ENCODE peak calls at places on chromosomes 5 and 9, in nine cellular contexts. Z is GM23248; A is CD4-positive, alpha-beta T cell; X is sigmoid colon; N is cardiac muscle cell; I is ovary; R is heart left ventricle; J is PC-3; K is IMR-90. Y is an unnamed sample. For H3K9me3, the result is how much of the 10 kb centered on the place peaks cover.

GRCh38 chr9:6109986-6110385 is 94.6 kb upstream of the RANBP6 start:
- DNase-seq in I (no peak), N (no peak), X (no peak), J (no peak), Z (no peak), R (no peak), A (no peak), K (peak), Y (no peak)

GRCh38 chr9:38018964-38019602 is 49.9 kb downstream of the SHB start:
- DNase-seq in K (peak), I (no peak), N (peak), Z (peak), J (peak), X (peak), A (no peak), R (no peak), Y (no peak)

GRCh38 chr5:76422742-76423141 is 19.7 kb downstream of the IQGAP2 start:
- DNase-seq in A (no peak), K (no peak), Z (no peak), I (no peak), J (no peak), R (no peak), X (no peak), N (no peak), Y (no peak)

GRCh38 chr5:72653586-72653985 is 146.4 kb upstream of the ZNF366 start:
- DNase-seq in A (no peak), Z (no peak), I (no peak), R (no peak), K (no peak), X (no peak), J (no peak), N (peak), Y (no peak)

GRCh38 chr5:170429014-170429413 is 39.8 kb upstream of the KCNMB1 start:
- DNase-seq in J (peak), I (no peak), K (no peak), N (no peak), R (no peak), A (no peak), X (no peak), Z (peak), Y (no peak)

GRCh38 chr9:99040911-99041582 is 63.9 kb upstream of the TGFBR1 start:
- DNase-seq in N (no peak), X (no peak), A (no peak), Z (peak), I (no peak), J (peak), R (no peak), K (peak), Y (no peak)

GRCh38 chr9:22105005-22105722 is 96.1 kb upstream of the CDKN2B start:
- DNase-seq in A (no peak), X (no peak), K (no peak), I (no peak), R (no peak), N (no peak), Z (no peak), J (no peak), Y (no peak)

GRCh38 chr5:177371705-177372533 is 12.3 kb upstream of the SLC34A1 start:
- DNase-seq in J (no peak), Z (no peak), I (no peak), X (no peak), N (no peak), A (peak), R (no peak), K (no peak), Y (no peak)

GRCh38 chr9:130343445-130343918 is 77.9 kb downstream of the HMCN2 start:
- DNase-seq in J (no peak), Z (peak), N (peak), K (no peak), R (no peak), A (peak), X (peak), I (peak), Y (no peak)

GRCh38 chr5:14250094-14250777 is 107.1 kb downstream of the TRIO start:
- DNase-seq in X (peak), A (no peak), R (peak), J (no peak), N (no peak), Z (peak), I (peak), K (peak), Y (no peak)

GRCh38 chr5:75463726-75464125 is 47.7 kb downstream of the CERT1 start:
- DNase-seq in J (peak), I (no peak), K (no peak), N (no peak), Z (no peak), X (no peak), R (no peak), A (no peak), Y (no peak)

GRCh38 chr9:21028476-21028875 is 3.0 kb downstream of the HACD4 start:
- DNase-seq in J (no peak), N (no peak), K (peak), I (no peak), R (no peak), A (no peak), X (no peak), Z (peak), Y (no peak)

GRCh38 chr5:114055318-114055788 is 306.5 kb upstream of the KCNN2 start:
- DNase-seq in N (peak), J (no peak), Z (peak), A (no peak), R (peak), X (peak), K (peak), I (peak), Y (no peak)

GRCh38 chr5:25028994-25029393 is 384.2 kb upstream of the CDH10 start:
- DNase-seq in J (no peak), Z (no peak), N (peak), A (no peak), R (no peak), X (peak), K (no peak), I (no peak), Y (no peak)

GRCh38 chr9:125440411-125440810 is 178.8 kb downstream of the GAPVD1 start:
- DNase-seq in N (no peak), Z (no peak), I (no peak), X (no peak), R (no peak), K (no peak), J (no peak), A (no peak), Y (no peak)

GRCh38 chr5:172477466-172477865 is 23.1 kb upstream of the SH3PXD2B start:
- DNase-seq in A (no peak), X (peak), K (no peak), R (no peak), Z (no peak), I (no peak), N (no peak), J (no peak), Y (no peak)

GRCh38 chr9:96646081-96646991 is 8.8 kb downstream of the PRXL2C start:
- DNase-seq in R (no peak), K (peak), J (no peak), I (no peak), X (no peak), N (no peak), Z (peak), A (no peak), Y (no peak)

GRCh38 chr9:116646661-116647514 is 40.2 kb upstream of the TRIM32 start:
- DNase-seq in R (no peak), A (no peak), N (peak), I (no peak), X (no peak), K (peak), Z (peak), J (peak), Y (no peak)

GRCh38 chr5:51382759-51383493 is at the start of gene ISL1:
- DNase-seq in Z (peak), I (peak), K (peak), R (no peak), A (no peak), N (peak), X (peak), J (peak), Y (no peak)

GRCh38 chr5:64566531-64566930 is 60.7 kb downstream of the RGS7BP start:
- DNase-seq in K (no peak), X (no peak), J (no peak), N (no peak), I (no peak), Z (no peak), A (no peak), R (no peak), Y (no peak)

GRCh38 chr5:154206291-154206690 is 15.8 kb downstream of the GALNT10 start:
- DNase-seq in I (no peak), J (no peak), N (no peak), K (no peak), X (peak), A (no peak), Z (no peak), R (peak), Y (no peak)

GRCh38 chr5:172616136-172616535 is 24.9 kb upstream of the NEURL1B start:
- DNase-seq in N (no peak), R (no peak), J (no peak), X (no peak), K (no peak), A (no peak), I (no peak), Z (no peak), Y (no peak)

GRCh38 chr5:150272531-150272930 is 17.0 kb downstream of the CAMK2A start:
- DNase-seq in X (no peak), I (no peak), K (peak), Z (peak), N (peak), R (no peak), J (peak), A (no peak), Y (no peak)

GRCh38 chr9:136582977-136583735 is 37.3 kb upstream of the NOTCH1 start:
- DNase-seq in K (no peak), J (no peak), X (no peak), A (no peak), N (no peak), R (no peak), Z (no peak), I (no peak), Y (no peak)

GRCh38 chr5:122478741-122479459 is 166.9 kb downstream of the SNCAIP start:
- DNase-seq in X (no peak), I (no peak), K (peak), A (no peak), J (peak), R (no peak), N (no peak), Z (no peak), Y (no peak)

GRCh38 chr9:5642170-5642569 is 13.3 kb downstream of the RIC1 start:
- DNase-seq in N (no peak), A (no peak), R (no peak), J (no peak), Z (no peak), I (no peak), X (no peak), K (no peak), Y (no peak)

GRCh38 chr9:113995963-113996362 is 82.1 kb downstream of the AMBP start:
- DNase-seq in I (peak), J (no peak), N (no peak), R (no peak), Z (no peak), A (no peak), X (no peak), K (no peak), Y (no peak)

DNA sequence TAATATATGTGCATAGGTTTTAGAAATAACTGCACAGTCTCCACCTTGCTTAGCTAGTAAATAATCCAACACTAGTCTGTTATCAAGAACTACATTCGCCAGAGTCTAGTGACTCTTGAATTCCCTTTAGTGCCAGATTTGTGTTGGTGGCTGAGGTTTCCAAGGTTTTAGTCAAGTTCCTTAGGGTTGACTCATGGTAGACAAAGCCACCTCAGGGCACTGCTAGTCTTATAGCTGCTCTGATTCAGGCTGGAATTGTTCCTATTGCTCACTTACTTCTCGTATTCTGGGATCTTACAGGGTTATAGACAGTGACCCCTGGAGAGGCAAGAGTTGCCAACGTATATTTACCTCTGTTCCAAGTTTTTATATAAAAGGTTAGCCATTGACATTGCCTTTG is 1369.8 kb upstream of the CDH9 start:
- DNase-seq in J (peak), N (no peak), R (no peak), X (no peak), K (no peak), Z (no peak), A (no peak), I (no peak), Y (no peak)
- H3K9me3 ChIP-seq in J (under half), N (under half), R (under half), X (under half), K (under half), Z (under half), A (under half), I (under half), Y (under half)

GRCh38 chr9:40927260-40927631 is 201.2 kb downstream of the FOXD4L6 start:
- DNase-seq in A (no peak), N (no peak), X (no peak), Z (no peak), K (no peak), R (no peak), J (no peak), I (no peak), Y (no peak)

GRCh38 chr9:40925149-40925548 is 203.3 kb downstream of the FOXD4L6 start:
- DNase-seq in A (no peak), X (no peak), I (no peak), Z (no peak), K (no peak), R (no peak), N (no peak), J (no peak), Y (no peak)

GRCh38 chr9:40927851-40928802 is 200.4 kb downstream of the FOXD4L6 start:
- DNase-seq in N (no peak), I (no peak), K (no peak), J (no peak), Z (no peak), X (no peak), A (no peak), R (no peak), Y (no peak)

GRCh38 chr9:40926404-40927259 is 201.8 kb downstream of the FOXD4L6 start:
- DNase-seq in J (no peak), X (no peak), A (no peak), K (no peak), R (no peak), N (no peak), Z (no peak), I (no peak), Y (no peak)
- H3K9me3 ChIP-seq in J (under half), X (half or more), A (half or more), K (half or more), R (half or more), N (under half), Z (under half), I (under half), Y (half or more)

DNA sequence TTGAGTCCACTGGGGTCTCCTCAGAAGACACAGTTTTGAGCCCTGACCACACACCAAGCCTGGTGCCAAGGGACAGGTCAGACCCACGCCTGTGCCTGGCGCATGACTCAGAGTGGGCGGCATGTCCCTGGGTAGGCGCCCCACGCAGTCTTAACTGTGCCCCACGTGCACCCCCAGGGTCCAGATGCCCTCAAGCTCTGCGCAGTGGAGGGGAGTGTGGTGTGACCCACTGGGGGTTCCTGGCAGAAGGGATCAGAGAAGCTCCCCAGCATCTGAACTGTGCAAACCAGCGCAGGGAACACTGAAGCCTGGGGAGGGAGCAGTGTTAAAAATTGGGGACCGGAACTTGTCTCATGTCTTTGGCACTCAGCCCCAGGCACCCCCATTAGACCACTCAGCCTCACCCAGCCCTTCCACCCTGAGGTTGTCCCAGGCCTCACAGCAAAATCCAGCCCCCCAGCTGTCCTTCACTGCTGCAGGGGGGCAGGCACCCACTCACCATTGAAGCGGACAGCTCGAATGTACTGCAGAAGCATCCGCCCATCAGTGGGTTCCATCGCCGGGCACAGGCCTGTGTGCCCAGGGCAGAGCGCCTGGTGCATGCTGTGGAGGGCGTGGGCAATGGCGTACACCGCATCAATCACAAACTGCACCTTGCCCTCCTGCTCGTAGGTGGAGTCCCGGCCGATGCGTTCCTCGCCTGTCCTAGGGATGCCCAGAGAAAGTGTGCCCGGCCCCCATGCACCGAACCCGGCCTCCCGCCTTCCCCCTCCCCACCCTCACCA is 6.5 kb downstream of the GRM6 start:
- DNase-seq in A (no peak), R (no peak), K (no peak), N (no peak), J (no peak), Z (no peak), X (no peak), I (no peak), Y (no peak)
- H3K9me3 ChIP-seq in A (under half), R (half or more), K (half or more), N (under half), J (under half), Z (under half), X (under half), I (under half), Y (under half)

GRCh38 chr5:55437859-55438206 is 96.9 kb downstream of the PLPP1 start:
- DNase-seq in I (no peak), K (no peak), A (no peak), N (no peak), J (no peak), X (no peak), Z (no peak), R (no peak), Y (no peak)

GRCh38 chr5:55429707-55430253 is 105.0 kb downstream of the PLPP1 start:
- DNase-seq in I (no peak), J (no peak), Z (no peak), X (no peak), N (no peak), R (no peak), A (no peak), K (no peak), Y (no peak)

GRCh38 chr5:55429221-55429620 is 105.5 kb downstream of the PLPP1 start:
- DNase-seq in X (no peak), Z (no peak), K (no peak), A (no peak), I (no peak), R (no peak), J (no peak), N (no peak), Y (no peak)

GRCh38 chr5:55437452-55437851 is 97.3 kb downstream of the PLPP1 start:
- DNase-seq in Z (peak), I (no peak), X (no peak), J (no peak), N (no peak), K (no peak), R (no peak), A (no peak), Y (no peak)

DNA sequence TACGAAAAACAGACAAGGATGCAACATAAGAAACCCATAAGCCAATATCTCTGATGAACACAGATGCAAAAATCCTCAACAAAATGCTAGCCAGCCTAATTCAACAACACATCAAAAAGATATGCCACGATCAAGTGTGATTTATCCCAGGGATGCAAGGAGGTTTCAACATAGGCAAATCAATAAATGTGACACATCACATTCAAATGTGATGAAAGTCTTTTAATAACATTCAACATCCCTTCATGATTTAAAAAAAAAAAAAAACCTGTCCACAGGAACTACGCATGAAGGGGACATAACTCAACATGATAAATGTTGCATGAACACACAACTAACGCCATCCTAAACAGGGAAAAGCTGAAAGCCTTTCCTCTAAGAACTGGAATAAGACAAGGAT is 102.2 kb downstream of the PLPP1 start:
- DNase-seq in I (no peak), Z (no peak), K (no peak), R (no peak), X (no peak), N (no peak), J (peak), A (no peak), Y (no peak)
- H3K9me3 ChIP-seq in I (under half), Z (under half), K (under half), R (under half), X (under half), N (under half), J (under half), A (under half), Y (under half)

DNA sequence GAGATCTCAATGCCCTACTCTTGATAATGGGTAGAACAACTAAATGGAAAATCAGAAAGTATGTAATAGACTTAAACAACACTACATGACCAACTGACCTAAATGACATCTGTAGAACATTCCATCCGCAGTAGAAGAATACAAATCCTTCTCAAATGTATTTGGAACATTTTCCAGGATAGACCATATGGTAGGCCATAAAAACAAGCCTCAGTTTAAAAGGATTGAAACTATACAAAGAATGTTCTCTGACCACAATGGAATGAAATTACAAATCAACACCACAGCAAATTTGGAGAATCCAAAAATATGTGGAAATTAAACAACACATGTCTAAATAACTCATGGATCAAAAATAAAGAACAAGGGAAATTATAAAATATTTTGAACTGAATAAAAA is 189.2 kb downstream of the NDUFS4 start:
- DNase-seq in Z (peak), R (no peak), J (no peak), K (peak), X (no peak), N (no peak), I (no peak), A (no peak), Y (no peak)
- H3K9me3 ChIP-seq in Z (under half), R (under half), J (under half), K (under half), X (under half), N (under half), I (under half), A (under half), Y (under half)

GRCh38 chr5:179147991-179148702 is 88.0 kb downstream of the ZNF354C start:
- DNase-seq in J (no peak), Z (no peak), I (no peak), K (no peak), N (no peak), X (no peak), A (no peak), R (no peak), Y (no peak)

GRCh38 chr5:179148703-179149170 is 88.6 kb downstream of the ZNF354C start:
- DNase-seq in X (no peak), A (no peak), R (no peak), J (no peak), Z (no peak), K (no peak), I (no peak), N (no peak), Y (no peak)

GRCh38 chr5:179151521-179152118 is 91.4 kb downstream of the ZNF354C start:
- DNase-seq in Z (no peak), A (no peak), N (no peak), I (no peak), K (no peak), J (no peak), X (peak), R (no peak), Y (no peak)

GRCh38 chr5:179150011-179150410 is 89.8 kb downstream of the ZNF354C start:
- DNase-seq in J (no peak), R (no peak), A (no peak), X (peak), K (no peak), N (no peak), I (no peak), Z (no peak), Y (no peak)

GRCh38 chr5:179149278-179149677 is 89.1 kb downstream of the ZNF354C start:
- DNase-seq in I (no peak), R (no peak), J (no peak), N (no peak), X (peak), A (no peak), K (no peak), Z (no peak), Y (no peak)
- H3K9me3 ChIP-seq in I (under half), R (under half), J (under half), N (under half), X (under half), A (under half), K (under half), Z (under half), Y (under half)

GRCh38 chr5:3341446-3342240 is 254.0 kb upstream of the IRX1 start:
- DNase-seq in X (peak), R (no peak), I (no peak), J (no peak), Z (no peak), K (no peak), N (no peak), A (no peak), Y (no peak)

GRCh38 chr5:3342271-3343100 is 253.1 kb upstream of the IRX1 start:
- DNase-seq in A (no peak), K (no peak), N (no peak), I (no peak), X (peak), Z (no peak), R (no peak), J (no peak), Y (no peak)

GRCh38 chr5:3339798-3340115 is 255.9 kb upstream of the IRX1 start:
- DNase-seq in Z (peak), K (no peak), J (no peak), X (peak), R (no peak), I (no peak), N (no peak), A (no peak), Y (no peak)

GRCh38 chr5:3339092-3339797 is 256.4 kb upstream of the IRX1 start:
- DNase-seq in A (no peak), R (no peak), K (no peak), Z (peak), N (no peak), J (no peak), X (peak), I (no peak), Y (no peak)

GRCh38 chr5:3340471-3340870 is 255.2 kb upstream of the IRX1 start:
- DNase-seq in A (no peak), I (no peak), N (no peak), R (no peak), Z (no peak), X (peak), K (no peak), J (no peak), Y (no peak)
- H3K9me3 ChIP-seq in A (under half), I (under half), N (under half), R (under half), Z (under half), X (under half), K (under half), J (under half), Y (under half)

Y was measured in T-helper 17 cell.